ENCODE peak calls at places on chromosomes 11 and 22, in seven cellular contexts. One of them, this sample, is unnamed.

GRCh38 chr22:25627271-25627848 is 62.9 kb downstream of the GRK3 start:
- DNase-seq in DND-41: no peak
- DNase-seq in CD8-positive, alpha-beta T cell: no peak
- DNase-seq in fibroblast of mammary gland: no peak
- DNase-seq in CD8-positive, alpha-beta memory T cell: no peak
- DNase-seq in PC-9: no peak
- DNase-seq in lung: no peak
- DNase-seq in this sample: peak; percentile 4

GRCh38 chr11:3735827-3736226 is 61.5 kb downstream of the NUP98 start:
- DNase-seq in DND-41: no peak
- DNase-seq in fibroblast of mammary gland: peak; percentile 61
- DNase-seq in PC-9: no peak
- DNase-seq in CD8-positive, alpha-beta T cell: no peak
- DNase-seq in CD8-positive, alpha-beta memory T cell: no peak
- DNase-seq in lung: no peak
- DNase-seq in this sample: peak; percentile 9

GRCh38 chr11:46279393-46280099 is 2.1 kb downstream of the CREB3L1 start:
- DNase-seq in CD8-positive, alpha-beta memory T cell: no peak
- DNase-seq in lung: no peak
- DNase-seq in fibroblast of mammary gland: peak; percentile 79
- DNase-seq in DND-41: no peak
- DNase-seq in CD8-positive, alpha-beta T cell: no peak
- DNase-seq in PC-9: no peak
- DNase-seq in this sample: peak; percentile 79

GRCh38 chr22:27531782-27532530 is 269.6 kb downstream of the MN1 start:
- DNase-seq in fibroblast of mammary gland: peak; percentile 84
- DNase-seq in CD8-positive, alpha-beta memory T cell: no peak
- DNase-seq in lung: no peak
- DNase-seq in PC-9: no peak
- DNase-seq in CD8-positive, alpha-beta T cell: no peak
- DNase-seq in DND-41: no peak
- DNase-seq in this sample: peak; percentile 79

GRCh38 chr11:110529043-110529442 is 99.3 kb downstream of the FDX1 start:
- DNase-seq in DND-41: no peak
- DNase-seq in PC-9: peak; percentile 8
- DNase-seq in lung: no peak
- DNase-seq in CD8-positive, alpha-beta memory T cell: no peak
- DNase-seq in CD8-positive, alpha-beta T cell: no peak
- DNase-seq in fibroblast of mammary gland: peak; percentile 38
- DNase-seq in this sample: peak; percentile 10

GRCh38 chr11:41982975-41983374 is 523.5 kb upstream of the LRRC4C start:
- DNase-seq in CD8-positive, alpha-beta memory T cell: no peak
- DNase-seq in lung: no peak
- DNase-seq in CD8-positive, alpha-beta T cell: no peak
- DNase-seq in PC-9: no peak
- DNase-seq in fibroblast of mammary gland: no peak
- DNase-seq in DND-41: no peak
- DNase-seq in this sample: peak; percentile 10

GRCh38 chr22:24759765-24760164 is 14.8 kb downstream of the PIWIL3 start:
- DNase-seq in fibroblast of mammary gland: no peak
- DNase-seq in PC-9: no peak
- DNase-seq in lung: no peak
- DNase-seq in CD8-positive, alpha-beta memory T cell: no peak
- DNase-seq in CD8-positive, alpha-beta T cell: no peak
- DNase-seq in DND-41: no peak
- DNase-seq in this sample: no peak

GRCh38 chr22:41445171-41446056 is 1.2 kb downstream of the TOB2 start:
- DNase-seq in CD8-positive, alpha-beta T cell: no peak
- DNase-seq in DND-41: peak; percentile 40
- DNase-seq in PC-9: no peak
- DNase-seq in lung: peak; percentile 37
- DNase-seq in fibroblast of mammary gland: no peak
- DNase-seq in CD8-positive, alpha-beta memory T cell: no peak
- DNase-seq in this sample: peak; percentile 24

GRCh38 chr11:128026596-128026995 is 560.8 kb downstream of the ETS1 start:
- DNase-seq in DND-41: no peak
- DNase-seq in PC-9: peak; percentile 57
- DNase-seq in lung: no peak
- DNase-seq in fibroblast of mammary gland: peak; percentile 97
- DNase-seq in CD8-positive, alpha-beta memory T cell: no peak
- DNase-seq in CD8-positive, alpha-beta T cell: no peak
- DNase-seq in this sample: peak; percentile 89

GRCh38 chr11:116852261-116853125 is 15.1 kb upstream of the APOA1 start:
- DNase-seq in DND-41: peak; percentile 67
- DNase-seq in PC-9: no peak
- DNase-seq in fibroblast of mammary gland: peak; percentile 80
- DNase-seq in lung: no peak
- DNase-seq in CD8-positive, alpha-beta T cell: no peak
- DNase-seq in CD8-positive, alpha-beta memory T cell: no peak
- DNase-seq in this sample: peak; percentile 44

GRCh38 chr11:116379185-116379828 is 393.5 kb downstream of the BUD13 start:
- DNase-seq in CD8-positive, alpha-beta memory T cell: no peak
- DNase-seq in DND-41: peak; percentile 60
- DNase-seq in CD8-positive, alpha-beta T cell: no peak
- DNase-seq in PC-9: peak; percentile 2
- DNase-seq in fibroblast of mammary gland: peak; percentile 1
- DNase-seq in lung: no peak
- DNase-seq in this sample: peak; percentile 18

GRCh38 chr11:12693485-12694181 is 19.4 kb downstream of the TEAD1 start:
- DNase-seq in CD8-positive, alpha-beta T cell: no peak
- DNase-seq in CD8-positive, alpha-beta memory T cell: no peak
- DNase-seq in lung: no peak
- DNase-seq in PC-9: peak; percentile 44
- DNase-seq in fibroblast of mammary gland: peak; percentile 99
- DNase-seq in DND-41: peak; percentile 19
- DNase-seq in this sample: peak; percentile 99

GRCh38 chr11:107929611-107930200 is 1.5 kb downstream of the RAB39A start:
- DNase-seq in PC-9: no peak
- DNase-seq in DND-41: no peak
- DNase-seq in CD8-positive, alpha-beta memory T cell: no peak
- DNase-seq in fibroblast of mammary gland: peak; percentile 2
- DNase-seq in lung: no peak
- DNase-seq in CD8-positive, alpha-beta T cell: no peak
- DNase-seq in this sample: no peak

GRCh38 chr11:31764766-31765165 is 46.4 kb downstream of the PAX6 start:
- DNase-seq in PC-9: no peak
- DNase-seq in lung: no peak
- DNase-seq in fibroblast of mammary gland: no peak
- DNase-seq in DND-41: no peak
- DNase-seq in CD8-positive, alpha-beta T cell: no peak
- DNase-seq in CD8-positive, alpha-beta memory T cell: no peak
- DNase-seq in this sample: no peak

GRCh38 chr11:36186797-36187196 is 102.4 kb downstream of the COMMD9 start:
- DNase-seq in fibroblast of mammary gland: no peak
- DNase-seq in CD8-positive, alpha-beta memory T cell: no peak
- DNase-seq in DND-41: no peak
- DNase-seq in lung: peak; percentile 13
- DNase-seq in PC-9: no peak
- DNase-seq in CD8-positive, alpha-beta T cell: no peak
- DNase-seq in this sample: no peak

GRCh38 chr11:79344765-79345164 is 96.1 kb downstream of the TENM4 start:
- DNase-seq in PC-9: no peak
- DNase-seq in lung: no peak
- DNase-seq in DND-41: no peak
- DNase-seq in CD8-positive, alpha-beta T cell: no peak
- DNase-seq in CD8-positive, alpha-beta memory T cell: no peak
- DNase-seq in fibroblast of mammary gland: no peak
- DNase-seq in this sample: no peak

GRCh38 chr22:23218867-23219251 is 38.5 kb downstream of the BCR start:
- DNase-seq in lung: peak; percentile 81
- DNase-seq in CD8-positive, alpha-beta T cell: no peak
- DNase-seq in CD8-positive, alpha-beta memory T cell: no peak
- DNase-seq in fibroblast of mammary gland: no peak
- DNase-seq in DND-41: peak; percentile 64
- DNase-seq in PC-9: peak; percentile 57
- DNase-seq in this sample: peak; percentile 71

GRCh38 chr11:17230867-17231851 is 23.4 kb upstream of the PIK3C2A start:
- DNase-seq in DND-41: peak; percentile 73
- DNase-seq in fibroblast of mammary gland: no peak
- DNase-seq in lung: no peak
- DNase-seq in PC-9: no peak
- DNase-seq in CD8-positive, alpha-beta T cell: no peak
- DNase-seq in CD8-positive, alpha-beta memory T cell: no peak
- DNase-seq in this sample: no peak

GRCh38 chr22:38087855-38088254 is 3.9 kb upstream of the SLC16A8 start:
- DNase-seq in PC-9: no peak
- DNase-seq in lung: no peak
- DNase-seq in DND-41: no peak
- DNase-seq in fibroblast of mammary gland: no peak
- DNase-seq in CD8-positive, alpha-beta T cell: no peak
- DNase-seq in CD8-positive, alpha-beta memory T cell: no peak
- DNase-seq in this sample: no peak

GRCh38 chr11:64916040-64916847 is 765 bp downstream of the ATG2A start:
- DNase-seq in DND-41: peak; percentile 57
- DNase-seq in CD8-positive, alpha-beta memory T cell: peak; percentile 70
- DNase-seq in lung: peak; percentile 60
- DNase-seq in fibroblast of mammary gland: peak; percentile 74
- DNase-seq in PC-9: peak; percentile 71
- DNase-seq in CD8-positive, alpha-beta T cell: peak; percentile 39
- DNase-seq in this sample: no peak

GRCh38 chr11:110606415-110606814 is 105.8 kb downstream of the ARHGAP20 start:
- DNase-seq in CD8-positive, alpha-beta T cell: no peak
- DNase-seq in DND-41: no peak
- DNase-seq in PC-9: no peak
- DNase-seq in lung: no peak
- DNase-seq in fibroblast of mammary gland: no peak
- DNase-seq in CD8-positive, alpha-beta memory T cell: no peak
- DNase-seq in this sample: no peak

GRCh38 chr11:116360542-116360941 is 412.2 kb downstream of the BUD13 start:
- DNase-seq in lung: no peak
- DNase-seq in fibroblast of mammary gland: no peak
- DNase-seq in PC-9: no peak
- DNase-seq in CD8-positive, alpha-beta T cell: no peak
- DNase-seq in CD8-positive, alpha-beta memory T cell: no peak
- DNase-seq in DND-41: no peak
- DNase-seq in this sample: no peak

GRCh38 chr11:637593-638507 is 781 bp downstream of the DRD4 start:
- DNase-seq in CD8-positive, alpha-beta T cell: no peak
- DNase-seq in DND-41: no peak
- DNase-seq in PC-9: no peak
- DNase-seq in CD8-positive, alpha-beta memory T cell: no peak
- DNase-seq in fibroblast of mammary gland: no peak
- DNase-seq in lung: no peak
- DNase-seq in this sample: no peak
- H3K4me3 ChIP-seq in CD8-positive, alpha-beta T cell: no peak overlapping the region
- H3K4me3 ChIP-seq in DND-41: no peak overlapping the region
- H3K4me3 ChIP-seq in PC-9: no peak overlapping the region
- H3K4me3 ChIP-seq in CD8-positive, alpha-beta memory T cell: no peak overlapping the region
- H3K4me3 ChIP-seq in fibroblast of mammary gland: no peak overlapping the region
- H3K4me3 ChIP-seq in lung: no peak overlapping the region
- H3K4me3 ChIP-seq in this sample: no peak overlapping the region

GRCh38 chr11:134271978-134272377 is 4.2 kb upstream of the GLB1L3 start:
- DNase-seq in fibroblast of mammary gland: no peak
- DNase-seq in DND-41: no peak
- DNase-seq in CD8-positive, alpha-beta T cell: no peak
- DNase-seq in PC-9: no peak
- DNase-seq in CD8-positive, alpha-beta memory T cell: no peak
- DNase-seq in lung: no peak
- DNase-seq in this sample: no peak
- H3K4me3 ChIP-seq in fibroblast of mammary gland: no peak overlapping the region
- H3K4me3 ChIP-seq in DND-41: no peak overlapping the region
- H3K4me3 ChIP-seq in CD8-positive, alpha-beta T cell: no peak overlapping the region
- H3K4me3 ChIP-seq in PC-9: no peak overlapping the region
- H3K4me3 ChIP-seq in CD8-positive, alpha-beta memory T cell: no peak overlapping the region
- H3K4me3 ChIP-seq in lung: no peak overlapping the region
- H3K4me3 ChIP-seq in this sample: no peak overlapping the region

GRCh38 chr11:57309106-57310059 is 15.4 kb downstream of the TNKS1BP1 start:
- DNase-seq in DND-41: no peak
- DNase-seq in lung: no peak
- DNase-seq in PC-9: no peak
- DNase-seq in fibroblast of mammary gland: no peak
- DNase-seq in CD8-positive, alpha-beta T cell: no peak
- DNase-seq in CD8-positive, alpha-beta memory T cell: no peak
- DNase-seq in this sample: no peak
- H3K4me3 ChIP-seq in DND-41: no peak overlapping the region
- H3K4me3 ChIP-seq in lung: no peak overlapping the region
- H3K4me3 ChIP-seq in PC-9: no peak overlapping the region
- H3K4me3 ChIP-seq in fibroblast of mammary gland: no peak overlapping the region
- H3K4me3 ChIP-seq in CD8-positive, alpha-beta T cell: no peak overlapping the region
- H3K4me3 ChIP-seq in CD8-positive, alpha-beta memory T cell: no peak overlapping the region
- H3K4me3 ChIP-seq in this sample: no peak overlapping the region

DNA sequence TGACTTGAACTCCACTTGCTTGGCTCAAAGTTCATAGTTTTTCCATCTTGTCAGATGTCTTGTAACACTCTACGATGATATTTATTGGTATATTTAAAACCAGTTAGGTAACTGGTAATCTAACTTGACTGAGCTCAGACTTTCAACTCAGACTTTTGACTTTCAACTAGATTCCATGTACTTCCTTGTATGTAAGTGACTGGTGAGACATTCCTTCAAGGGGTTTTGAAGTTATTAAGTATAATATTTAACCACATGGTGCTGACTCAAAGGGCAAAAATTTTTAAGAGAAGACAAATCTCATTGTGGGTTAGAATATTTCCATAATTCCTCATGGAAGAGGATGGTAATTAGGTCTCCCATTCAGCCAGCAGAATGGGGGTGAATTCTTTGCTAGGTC is 631.3 kb upstream of the ANO5 start:
- DNase-seq in PC-9: no peak
- DNase-seq in CD8-positive, alpha-beta T cell: no peak
- DNase-seq in lung: no peak
- DNase-seq in fibroblast of mammary gland: no peak
- DNase-seq in CD8-positive, alpha-beta memory T cell: no peak
- DNase-seq in DND-41: no peak
- DNase-seq in this sample: no peak
- H3K4me3 ChIP-seq in PC-9: no peak overlapping the region
- H3K4me3 ChIP-seq in CD8-positive, alpha-beta T cell: no peak overlapping the region
- H3K4me3 ChIP-seq in lung: no peak overlapping the region
- H3K4me3 ChIP-seq in fibroblast of mammary gland: no peak overlapping the region
- H3K4me3 ChIP-seq in CD8-positive, alpha-beta memory T cell: no peak overlapping the region
- H3K4me3 ChIP-seq in DND-41: no peak overlapping the region
- H3K4me3 ChIP-seq in this sample: no peak overlapping the region

This sample was measured in astrocyte of the spinal cord.